ENCODE peak calls at places on chromosomes 2 and 18, in nine cellular contexts. A, V, F, D, G, P, T, Z and S are unnamed samples.

GRCh38 chr18:77702686-77703085 is 453.0 kb downstream of the GALR1 start:
- DNase-seq in P (no peak), D (no peak), A (peak; percentile 1), Z (no peak), G (peak; percentile 2), T (no peak), V (no peak), F (no peak), S (no peak)

GRCh38 chr2:464562-465309 is 176.8 kb upstream of the ALKAL2 start:
- DNase-seq in D (no peak), T (no peak), F (no peak), Z (no peak), A (no peak), G (no peak), V (no peak), P (no peak), S (no peak)

GRCh38 chr2:121475811-121476571 is 54.7 kb upstream of the RNU4ATAC start:
- DNase-seq in Z (no peak), T (no peak), A (no peak), P (no peak), V (no peak), G (peak; percentile 25), D (no peak), F (no peak), S (no peak)

GRCh38 chr2:164039270-164039669 is 303.5 kb upstream of the FIGN start:
- DNase-seq in V (no peak), D (no peak), T (no peak), F (no peak), P (no peak), G (no peak), A (no peak), Z (no peak), S (no peak)

GRCh38 chr2:175167076-175167791 is 769 bp downstream of the ATF2 start:
- DNase-seq in A (peak; percentile 28), V (no peak), G (no peak), T (peak; percentile 56), D (no peak), Z (no peak), P (peak; percentile 63), F (no peak), S (no peak)

GRCh38 chr2:170828533-170828916 is 11.8 kb downstream of the GAD1 start:
- DNase-seq in A (no peak), T (no peak), G (no peak), F (no peak), Z (no peak), P (no peak), V (no peak), D (no peak), S (no peak)

GRCh38 chr18:13183790-13184189 is 34.8 kb upstream of the LDLRAD4 start:
- DNase-seq in D (no peak), P (no peak), Z (no peak), G (no peak), T (no peak), A (no peak), F (no peak), V (no peak), S (no peak)

GRCh38 chr2:152098033-152098797 is 629 bp downstream of the CACNB4 start:
- DNase-seq in Z (peak; percentile 57), D (no peak), F (no peak), G (no peak), A (peak; percentile 17), P (peak; percentile 58), T (peak; percentile 28), V (peak; percentile 72), S (no peak)

GRCh38 chr2:20599861-20600461 is 50.9 kb downstream of the HS1BP3 start:
- DNase-seq in F (no peak), G (no peak), P (peak; percentile 47), T (peak; percentile 25), V (peak; percentile 68), Z (peak; percentile 22), A (no peak), D (no peak), S (no peak)

GRCh38 chr18:46916551-46917107 is 678 bp downstream of the PIAS2 start:
- DNase-seq in Z (no peak), D (no peak), P (no peak), G (peak; percentile 36), T (no peak), V (no peak), A (no peak), F (no peak), S (no peak)

GRCh38 chr2:226515344-226516055 is 284.1 kb downstream of the IRS1 start:
- DNase-seq in Z (no peak), D (no peak), V (no peak), P (no peak), F (no peak), G (peak; percentile 76), T (no peak), A (no peak), S (no peak)

GRCh38 chr18:58255701-58256311 is 211.8 kb downstream of the NEDD4L start:
- DNase-seq in Z (no peak), F (no peak), T (no peak), P (no peak), D (no peak), V (no peak), A (no peak), G (no peak), S (no peak)

GRCh38 chr18:58258707-58259342 is 214.8 kb downstream of the NEDD4L start:
- DNase-seq in A (no peak), P (no peak), Z (no peak), T (no peak), G (no peak), V (no peak), F (no peak), D (no peak), S (no peak)

GRCh38 chr18:58254873-58255511 is 211.0 kb downstream of the NEDD4L start:
- DNase-seq in T (no peak), F (no peak), D (no peak), G (peak; percentile 51), A (no peak), Z (no peak), P (no peak), V (peak; percentile 73), S (no peak)

GRCh38 chr18:58257461-58257860 is 213.4 kb downstream of the NEDD4L start:
- DNase-seq in V (no peak), T (no peak), A (no peak), G (peak; percentile 68), P (no peak), Z (no peak), D (no peak), F (no peak), S (no peak)

DNA sequence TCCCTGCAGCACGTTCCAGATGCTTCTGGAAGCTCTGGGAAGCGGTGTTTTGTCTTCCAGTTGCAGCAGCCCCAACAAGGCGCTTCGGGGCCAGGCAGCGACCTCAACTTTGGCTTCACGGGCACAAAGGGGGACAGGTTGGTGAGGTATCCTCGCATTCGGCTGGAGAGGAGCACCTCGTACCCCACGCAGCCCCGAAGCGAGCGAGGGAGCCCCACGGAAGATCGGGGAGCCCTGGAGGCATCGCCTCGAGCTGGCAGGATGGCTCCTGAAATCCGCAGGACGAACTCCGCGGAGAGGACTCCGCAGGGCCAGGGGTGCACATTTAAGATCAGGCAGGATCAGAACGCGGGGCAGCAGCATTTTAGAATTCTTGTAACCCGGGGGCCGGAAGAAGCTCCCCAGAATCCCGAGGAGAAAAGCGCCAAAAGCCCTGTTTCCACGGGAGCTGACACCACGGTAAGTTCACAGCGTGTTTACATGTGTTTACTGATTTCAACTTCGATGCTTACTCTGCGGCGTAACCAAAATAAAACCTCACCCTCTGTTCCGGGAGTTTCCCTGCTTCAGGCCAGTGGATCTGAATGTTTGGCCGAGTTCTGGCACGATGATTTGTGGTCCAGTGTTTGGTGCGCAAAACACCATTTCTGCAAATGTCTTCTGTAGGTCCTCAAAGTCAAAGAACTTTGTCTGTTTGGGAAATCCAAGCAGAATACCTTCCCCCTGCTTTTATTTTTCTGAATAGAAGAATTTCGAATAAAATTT is 212.5 kb downstream of the NEDD4L start:
- DNase-seq in D (no peak), F (no peak), P (no peak), Z (no peak), A (no peak), V (no peak), G (no peak), T (no peak), S (no peak)
- H3K4me3 ChIP-seq in D (no peak overlapping the region), F (no peak overlapping the region), P (no peak overlapping the region), Z (no peak overlapping the region), A (no peak overlapping the region), V (no peak overlapping the region), G (no peak overlapping the region), T (no peak overlapping the region), S (no peak overlapping the region)

GRCh38 chr2:144711084-144711483 is 191.2 kb upstream of the ZEB2 start:
- DNase-seq in D (no peak), P (no peak), G (no peak), A (no peak), F (no peak), V (no peak), Z (no peak), T (no peak), S (no peak)

GRCh38 chr2:144712277-144712944 is 192.5 kb upstream of the ZEB2 start:
- DNase-seq in T (no peak), F (no peak), A (no peak), D (no peak), G (peak; percentile 43), V (no peak), Z (no peak), P (no peak), S (no peak)

GRCh38 chr2:144713410-144713809 is 193.5 kb upstream of the ZEB2 start:
- DNase-seq in A (no peak), V (no peak), D (no peak), F (no peak), P (no peak), G (no peak), Z (no peak), T (no peak), S (no peak)

GRCh38 chr2:144708641-144709040 is 188.7 kb upstream of the ZEB2 start:
- DNase-seq in G (no peak), F (no peak), T (no peak), V (no peak), A (no peak), P (no peak), D (no peak), Z (no peak), S (no peak)

GRCh38 chr2:144711546-144712276 is 191.8 kb upstream of the ZEB2 start:
- DNase-seq in D (no peak), G (no peak), A (no peak), V (no peak), F (no peak), Z (no peak), P (no peak), T (no peak), S (no peak)
- H3K4me1 ChIP-seq in D (no peaks in the 10 kb centered on the region), G (peaks cover 4% of the 10 kb centered on the region), A (no peaks in the 10 kb centered on the region), V (no peaks in the 10 kb centered on the region), F (no peaks in the 10 kb centered on the region), Z (no peaks in the 10 kb centered on the region), P (no peaks in the 10 kb centered on the region), T (peaks cover 1% of the 10 kb centered on the region), S (peaks cover 8% of the 10 kb centered on the region)

GRCh38 chr2:71276311-71277158 is 49.6 kb upstream of the PAIP2B start:
- DNase-seq in T (peak; percentile 68), P (peak; percentile 93), V (peak; percentile 88), A (peak; percentile 89), F (peak; percentile 84), Z (peak; percentile 63), G (peak; percentile 51), D (peak; percentile 45), S (no peak)
- TF ChIP-seq POLR2A in T (no peak), P (peak; percentile 60), V (no peak), A (peak; percentile 75), F (peak; percentile 90), Z (no peak), G (no peak), D (peak; percentile 66), S (no peak)

GRCh38 chr2:36964496-36965058 is 1.8 kb downstream of the STRN start:
- DNase-seq in P (no peak), A (no peak), G (no peak), T (no peak), F (no peak), Z (no peak), D (no peak), V (no peak), S (no peak)
- H3K4me3 ChIP-seq in P (no peak overlapping the region), A (no peak overlapping the region), G (peak overlapping the region; percentile 5), T (no peak overlapping the region), F (peak overlapping the region; percentile 100), Z (no peak overlapping the region), D (peak overlapping the region; percentile 98), V (no peak overlapping the region), S (peak overlapping the region; percentile 87)